ENCODE peak calls at places on chromosome 13, in eight cellular contexts. V is mesothelial cell of epicardium, K is suprapubic skin, D is lower leg skin, P is heart left ventricle, W is breast epithelium, Z is GM13976, Q is WTC11. M is an unnamed sample.

GRCh38 chr13:26967119-26968038 is 204.2 kb downstream of the USP12 start:
- DNase-seq in K (no peak), V (no peak), Q (no peak), W (no peak), D (no peak), Z (no peak), P (peak), M (peak)

GRCh38 chr13:44903596-44903995 is 85.7 kb downstream of the NUFIP1 start:
- DNase-seq in D (peak), Z (no peak), K (peak), Q (no peak), P (peak), V (no peak), W (peak), M (peak)

GRCh38 chr13:73273737-73274136 is 214.9 kb downstream of the KLF5 start:
- DNase-seq in W (no peak), K (no peak), P (no peak), Z (no peak), Q (no peak), D (no peak), V (no peak), M (peak)

GRCh38 chr13:113520571-113520970 is 30.1 kb upstream of the DCUN1D2 start:
- DNase-seq in W (no peak), Q (no peak), P (no peak), K (no peak), V (no peak), D (peak), Z (no peak), M (no peak)

GRCh38 chr13:76677047-76677446 is 209.2 kb downstream of the KCTD12 start:
- DNase-seq in K (no peak), V (no peak), Z (no peak), P (peak), Q (no peak), D (no peak), W (no peak), M (peak)

GRCh38 chr13:109813663-109814062 is 27.3 kb upstream of the IRS2 start:
- DNase-seq in P (no peak), Q (no peak), W (no peak), K (no peak), D (no peak), V (no peak), Z (no peak), M (no peak)

GRCh38 chr13:48160879-48161278 is 66.0 kb upstream of the MED4 start:
- DNase-seq in P (peak), K (no peak), Q (no peak), W (no peak), V (no peak), Z (no peak), D (peak), M (peak)

GRCh38 chr13:37194428-37194861 is 89.0 kb upstream of the CSNK1A1L start:
- DNase-seq in Z (no peak), Q (no peak), K (no peak), W (no peak), D (no peak), V (no peak), P (no peak), M (peak)

GRCh38 chr13:101127741-101128353 is 288.5 kb downstream of the NALCN start:
- DNase-seq in Q (no peak), P (no peak), D (no peak), W (no peak), V (no peak), K (no peak), Z (peak), M (peak)

GRCh38 chr13:114087430-114087829 is 45.0 kb downstream of the RASA3 start:
- DNase-seq in Z (no peak), P (no peak), V (no peak), K (peak), Q (peak), D (peak), W (no peak), M (no peak)

GRCh38 chr13:20801704-20802103 is 27.9 kb upstream of the EEF1AKMT1 start:
- DNase-seq in K (no peak), W (no peak), D (no peak), P (no peak), Z (no peak), V (no peak), Q (no peak), M (no peak)

GRCh38 chr13:49219647-49220034 is 497 bp upstream of the MLNR start:
- DNase-seq in Q (no peak), P (no peak), W (no peak), K (no peak), V (no peak), Z (peak), D (no peak), M (peak)

GRCh38 chr13:24006520-24007248 is 109.4 kb upstream of the C1QTNF9B start:
- DNase-seq in K (no peak), W (no peak), Z (no peak), V (no peak), D (no peak), Q (no peak), P (no peak), M (no peak)

GRCh38 chr13:114204894-114205293 is 25.8 kb downstream of the CFAP97D2 start:
- DNase-seq in V (no peak), K (no peak), Z (no peak), D (no peak), P (no peak), W (no peak), Q (no peak), M (no peak)

GRCh38 chr13:28137556-28137955 is 789 bp upstream of the PAN3 start:
- DNase-seq in W (no peak), D (no peak), P (no peak), V (no peak), Z (no peak), K (no peak), Q (no peak), M (peak)

GRCh38 chr13:36858285-36858684 is 39.3 kb downstream of the RFXAP start:
- DNase-seq in W (no peak), D (no peak), P (no peak), K (no peak), Q (no peak), V (no peak), Z (peak), M (peak)

GRCh38 chr13:44064376-44064775 is 184.7 kb downstream of the LACC1 start:
- DNase-seq in Z (no peak), K (no peak), P (no peak), D (no peak), W (no peak), Q (no peak), V (no peak), M (no peak)

GRCh38 chr13:75847588-75847987 is 211.5 kb downstream of the LMO7 start:
- DNase-seq in Q (no peak), P (no peak), W (no peak), Z (no peak), V (no peak), K (no peak), D (no peak), M (no peak)

GRCh38 chr13:98869408-98870090 is 108.3 kb downstream of the DOCK9 start:
- DNase-seq in Q (no peak), P (peak), K (no peak), Z (peak), V (no peak), D (no peak), W (no peak), M (peak)

DNA sequence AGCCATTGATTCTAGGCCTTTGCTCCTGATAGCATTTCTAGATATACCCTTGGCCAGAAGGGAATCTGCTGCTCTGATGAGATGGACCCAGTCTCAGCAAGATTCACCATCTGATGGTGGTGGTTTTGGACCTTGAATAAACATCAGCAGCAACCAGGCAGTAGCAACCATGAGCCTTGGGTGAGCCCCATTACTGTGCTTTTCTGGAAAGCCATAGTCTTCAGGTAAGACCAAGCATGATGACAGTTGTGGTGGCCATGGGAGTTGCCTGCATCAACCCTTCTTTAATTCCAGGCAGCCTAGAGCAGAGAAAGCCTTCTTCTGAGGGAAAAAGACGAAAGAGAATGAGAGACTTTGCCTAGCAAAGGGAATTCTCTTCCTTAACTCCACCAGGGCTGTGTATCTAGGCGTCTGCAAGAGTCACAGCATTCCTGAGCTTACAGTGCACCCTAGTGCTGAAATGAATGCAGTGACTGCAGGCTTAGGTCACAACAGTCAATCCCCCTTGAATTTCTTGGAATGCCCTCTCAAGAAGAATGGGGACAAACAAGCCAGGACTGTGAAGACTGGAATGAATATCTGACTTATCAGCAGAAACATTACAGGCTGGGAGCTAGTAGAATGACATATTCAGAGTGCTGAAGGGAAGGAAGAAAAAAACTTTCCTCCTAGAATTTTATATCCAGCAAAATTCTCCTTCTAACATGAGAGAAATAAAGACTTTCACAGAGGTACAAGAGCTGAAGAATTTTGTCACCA is 942.4 kb upstream of the PCDH20 start:
- DNase-seq in P (no peak), Z (peak), D (no peak), Q (peak), K (no peak), V (no peak), W (no peak), M (peak)
- TF ChIP-seq CTCF in P (no peak), Z (peak), D (no peak), Q (peak), K (no peak), V (no peak), W (no peak), M (peak)

DNA sequence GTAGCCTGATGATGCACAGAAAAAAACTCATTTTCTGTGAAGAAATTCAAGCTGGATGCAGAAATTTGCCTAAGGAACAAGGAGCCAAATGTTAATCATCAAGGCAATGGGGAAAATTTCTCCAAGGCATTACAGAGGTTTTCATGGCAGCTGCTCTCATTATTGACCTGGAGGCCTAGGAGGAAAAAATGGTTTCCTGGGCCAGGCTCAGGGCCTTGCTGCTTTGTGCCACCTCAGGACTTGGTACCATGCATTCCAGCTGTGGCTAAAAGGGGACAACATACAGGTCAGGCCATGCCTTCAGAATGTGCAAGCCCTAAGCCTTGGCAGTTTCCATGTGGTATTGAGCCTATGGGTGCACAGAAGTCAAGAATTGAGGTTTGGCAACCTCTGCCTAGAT is 1320.1 kb upstream of the MIR17HG start:
- DNase-seq in Q (no peak), Z (no peak), P (no peak), K (no peak), W (no peak), V (no peak), D (no peak), M (no peak)
- TF ChIP-seq CTCF in Q (no peak), Z (no peak), P (no peak), K (no peak), W (no peak), V (no peak), D (no peak), M (no peak)

GRCh38 chr13:72221276-72221962 is 354.4 kb upstream of the DACH1 start:
- DNase-seq in D (peak), P (peak), Q (peak), Z (peak), W (no peak), K (peak), V (no peak), M (peak)
- TF ChIP-seq CTCF in D (no peak), P (no peak), Q (peak), Z (peak), W (no peak), K (no peak), V (peak), M (peak)

DNA sequence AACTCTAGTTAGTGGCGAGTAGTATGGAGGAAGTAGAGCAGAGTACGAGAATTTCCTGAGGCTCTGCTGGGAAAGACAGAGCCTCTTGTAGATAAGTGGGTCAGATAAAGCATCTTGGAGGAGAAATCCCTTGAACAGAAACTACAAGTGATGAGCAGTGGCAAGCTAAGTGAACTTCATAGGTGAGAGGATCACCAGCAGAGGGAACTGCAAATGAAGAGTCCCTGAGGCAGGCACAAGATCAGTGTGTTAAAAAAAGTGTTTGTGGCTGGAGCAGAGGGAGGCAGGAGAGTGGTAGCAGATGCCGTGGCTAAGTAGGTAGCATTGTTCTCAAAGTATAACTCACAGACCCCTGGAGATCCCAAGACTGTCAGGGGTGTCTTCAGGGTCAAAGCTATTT is 437.6 kb downstream of the HS6ST3 start:
- DNase-seq in K (no peak), P (no peak), Q (no peak), Z (no peak), W (no peak), D (no peak), V (no peak), M (no peak)
- TF ChIP-seq CTCF in K (no peak), P (no peak), Q (no peak), Z (no peak), W (no peak), D (no peak), V (no peak), M (no peak)

M was measured in cardiac fibroblast.